ENCODE peak calls at places on chromosomes 1 and 21, in eight cellular contexts. T is A549, X is IMR-90, A is H1, V is WTC11, R is SK-N-SH, Z is HepG2, B is GM12878. K is an unnamed sample.

GRCh38 chr1:229318056-229318455 is 24.8 kb downstream of the CCSAP start:
- DNase-seq in B (no peak), A (no peak), R (no peak), Z (no peak), V (no peak), X (peak), T (no peak), K (no peak)

GRCh38 chr1:153629971-153630370 is 1.7 kb downstream of the S100A1 start:
- DNase-seq in X (no peak), R (no peak), Z (no peak), B (no peak), V (no peak), T (no peak), A (no peak), K (no peak)

GRCh38 chr1:206951318-206952105 is 5.2 kb upstream of the PIGR start:
- DNase-seq in X (no peak), R (no peak), A (no peak), Z (peak), T (peak), V (no peak), B (no peak), K (no peak)

GRCh38 chr21:43921979-43922945 is 57.2 kb downstream of the AGPAT3 start:
- DNase-seq in B (peak), A (no peak), R (no peak), Z (no peak), X (peak), T (no peak), V (no peak), K (peak)

GRCh38 chr1:218620956-218621355 is 275.8 kb downstream of the TGFB2 start:
- DNase-seq in X (peak), R (no peak), V (no peak), B (no peak), Z (peak), A (no peak), T (peak), K (no peak)

GRCh38 chr1:117093870-117094621 is 27.5 kb downstream of the TRIM45 start:
- DNase-seq in R (peak), A (no peak), X (peak), V (peak), T (peak), Z (no peak), B (no peak), K (peak)

GRCh38 chr1:91645031-91645430 is 144.4 kb downstream of the CDC7 start:
- DNase-seq in Z (no peak), X (peak), A (peak), T (no peak), V (peak), B (no peak), R (no peak), K (no peak)

GRCh38 chr1:229381234-229381633 is 38.4 kb upstream of the CCSAP start:
- DNase-seq in Z (no peak), R (no peak), X (no peak), V (peak), B (no peak), T (no peak), A (peak), K (no peak)

GRCh38 chr21:41204736-41205135 is 36.8 kb downstream of the BACE2 start:
- DNase-seq in Z (no peak), B (no peak), V (no peak), X (no peak), A (no peak), R (no peak), T (no peak), K (no peak)

GRCh38 chr1:58971629-58972140 is 187.8 kb upstream of the JUN start:
- DNase-seq in R (no peak), V (no peak), A (no peak), T (no peak), Z (peak), B (no peak), X (peak), K (no peak)

GRCh38 chr1:153688736-153689328 is 10.3 kb downstream of the NPR1 start:
- DNase-seq in A (no peak), T (no peak), B (no peak), V (no peak), Z (no peak), X (no peak), R (peak), K (no peak)

GRCh38 chr1:246569248-246570238 is 3.3 kb downstream of the CNST start:
- DNase-seq in Z (no peak), T (no peak), A (no peak), X (peak), B (no peak), V (no peak), R (no peak), K (peak)

GRCh38 chr1:57024855-57025254 is 59.0 kb upstream of the C8B start:
- DNase-seq in B (no peak), R (no peak), X (no peak), Z (no peak), T (no peak), A (no peak), V (no peak), K (no peak)

GRCh38 chr1:118783095-118783758 is 204.9 kb downstream of the TBX15 start:
- DNase-seq in R (no peak), V (no peak), A (no peak), T (no peak), Z (no peak), X (no peak), B (no peak), K (no peak)

GRCh38 chr1:227889863-227890405 is 57.8 kb downstream of the WNT9A start:
- DNase-seq in X (no peak), T (no peak), R (no peak), B (no peak), V (no peak), A (no peak), Z (no peak), K (no peak)

GRCh38 chr1:33893147-33893830 is 29.4 kb downstream of the HMGB4 start:
- DNase-seq in Z (no peak), X (peak), R (no peak), B (no peak), V (no peak), T (no peak), A (no peak), K (no peak)

GRCh38 chr1:224707849-224708725 is 92.0 kb downstream of the CNIH3 start:
- DNase-seq in Z (no peak), B (no peak), R (no peak), A (no peak), T (no peak), X (peak), V (no peak), K (no peak)

GRCh38 chr21:15221799-15222386 is 157.1 kb upstream of the NRIP1 start:
- DNase-seq in A (peak), R (no peak), Z (peak), X (peak), B (no peak), T (peak), V (peak), K (peak)

GRCh38 chr21:9839011-9839661 is 682.2 kb upstream of the TPTE start:
- DNase-seq in A (no peak), B (no peak), R (peak), V (no peak), T (no peak), Z (no peak), X (no peak), K (peak)

GRCh38 chr21:45317401-45318145 is 29.9 kb upstream of the POFUT2 start:
- DNase-seq in B (no peak), A (no peak), R (no peak), V (no peak), X (peak), T (no peak), Z (peak), K (no peak)

GRCh38 chr1:179129702-179130473 is 48.0 kb downstream of the TOR3A start:
- DNase-seq in B (peak), X (peak), A (no peak), T (no peak), Z (no peak), R (no peak), V (no peak), K (no peak)

GRCh38 chr1:7287013-7287412 is 484.1 kb upstream of the VAMP3 start:
- DNase-seq in T (no peak), V (no peak), B (no peak), Z (no peak), X (no peak), A (no peak), R (no peak), K (no peak)

GRCh38 chr1:1962752-1963151 is 40.8 kb downstream of the CFAP74 start:
- DNase-seq in V (no peak), B (no peak), A (no peak), X (no peak), T (no peak), R (no peak), Z (no peak), K (no peak)

GRCh38 chr21:35922618-35923017 is 137.7 kb downstream of the SETD4 start:
- DNase-seq in V (no peak), T (no peak), X (peak), Z (no peak), A (no peak), B (no peak), R (no peak), K (no peak)

GRCh38 chr1:198161718-198162090 is 4.9 kb downstream of the NEK7 start:
- DNase-seq in B (no peak), Z (no peak), A (no peak), X (no peak), V (no peak), R (no peak), T (no peak), K (no peak)

DNA sequence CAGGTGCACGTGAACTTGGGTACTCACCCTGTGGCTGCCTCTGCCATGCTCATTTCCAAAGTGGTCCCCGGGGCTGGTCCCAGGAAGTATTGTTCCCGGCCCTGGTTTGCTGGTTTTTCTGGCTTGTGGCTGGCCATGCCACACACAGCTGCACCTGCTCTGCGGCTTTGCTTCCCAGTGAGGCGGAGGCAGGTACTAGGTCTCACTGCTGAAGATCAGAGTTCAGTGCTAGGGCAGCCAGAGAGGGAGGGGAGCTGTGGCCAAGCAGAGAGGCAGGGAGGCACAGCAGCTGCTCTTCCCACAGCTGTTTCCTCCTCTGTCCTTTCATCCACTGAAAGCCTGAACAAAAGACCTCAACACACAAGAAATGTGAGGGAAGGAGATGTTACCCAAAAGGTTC is 30.5 kb downstream of the ENO1 start:
- DNase-seq in T (no peak), X (no peak), B (no peak), Z (no peak), R (no peak), V (no peak), A (no peak), K (no peak)
- TF ChIP-seq USF2 in T (no peak), X (no peak), B (no peak), Z (no peak), R (no peak), V (no peak), A (no peak), K (no peak)

DNA sequence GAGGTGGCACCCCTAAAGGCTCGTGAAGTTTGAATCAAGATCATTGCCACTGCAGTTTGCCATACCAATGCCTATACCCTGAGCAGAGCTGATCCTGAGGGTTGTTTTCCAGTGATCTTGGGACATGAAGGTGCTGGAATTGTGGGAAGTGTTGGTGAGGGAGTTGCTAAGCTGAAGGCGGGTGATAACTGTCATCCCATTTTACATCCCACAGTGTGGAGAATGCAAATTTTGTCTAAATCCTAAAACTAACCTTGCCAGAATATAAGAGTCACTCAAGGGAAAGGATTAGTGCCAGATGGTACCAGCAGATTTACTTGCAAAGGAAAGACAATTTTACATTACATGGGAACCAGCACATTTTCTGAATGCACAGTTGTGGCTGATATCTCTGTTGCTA is 78.6 kb downstream of the FMN2 start:
- DNase-seq in V (no peak), B (no peak), A (no peak), R (no peak), T (no peak), X (no peak), Z (no peak), K (no peak)
- TF ChIP-seq USF2 in V (no peak), B (no peak), A (no peak), R (no peak), T (no peak), X (no peak), Z (no peak), K (no peak)

GRCh38 chr1:110890474-110891196 is 17.7 kb downstream of the CD53 start:
- DNase-seq in B (no peak), X (no peak), T (no peak), Z (no peak), A (no peak), V (no peak), R (no peak), K (peak)
- TF ChIP-seq USF2 in B (no peak), X (no peak), T (no peak), Z (no peak), A (no peak), V (no peak), R (no peak), K (no peak)

DNA sequence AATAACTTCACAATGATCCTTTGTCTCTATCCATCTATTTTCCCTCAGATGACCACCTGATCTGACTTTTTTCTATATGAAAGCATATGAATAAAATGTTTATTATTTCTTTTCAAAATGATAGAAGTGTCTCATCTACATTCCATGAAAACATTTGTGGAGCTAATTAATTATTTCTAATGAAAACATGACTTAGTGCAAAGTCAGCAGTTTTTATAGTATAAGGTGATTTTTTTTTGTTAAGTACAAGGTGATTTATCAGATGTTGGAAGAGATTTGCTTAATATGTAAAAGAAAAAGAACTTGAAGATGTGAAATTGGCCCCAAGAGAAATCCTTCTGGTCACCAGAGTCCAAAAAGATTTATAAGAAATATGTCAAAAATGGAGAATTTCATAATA is 43.5 kb downstream of the PDPN start:
- DNase-seq in R (no peak), B (no peak), A (no peak), T (no peak), Z (no peak), V (no peak), X (no peak), K (no peak)
- TF ChIP-seq USF2 in R (no peak), B (no peak), A (no peak), T (no peak), Z (no peak), V (no peak), X (no peak), K (no peak)

GRCh38 chr21:32046191-32046590 is 173.4 kb downstream of the HUNK start:
- DNase-seq in R (no peak), A (no peak), B (no peak), V (no peak), Z (no peak), X (no peak), T (no peak), K (no peak)

GRCh38 chr21:32044205-32044874 is 171.5 kb downstream of the HUNK start:
- DNase-seq in R (no peak), Z (no peak), V (no peak), X (no peak), T (no peak), B (no peak), A (no peak), K (no peak)

GRCh38 chr21:32043458-32043857 is 170.6 kb downstream of the HUNK start:
- DNase-seq in X (no peak), B (no peak), A (no peak), T (no peak), V (no peak), R (no peak), Z (no peak), K (no peak)

DNA sequence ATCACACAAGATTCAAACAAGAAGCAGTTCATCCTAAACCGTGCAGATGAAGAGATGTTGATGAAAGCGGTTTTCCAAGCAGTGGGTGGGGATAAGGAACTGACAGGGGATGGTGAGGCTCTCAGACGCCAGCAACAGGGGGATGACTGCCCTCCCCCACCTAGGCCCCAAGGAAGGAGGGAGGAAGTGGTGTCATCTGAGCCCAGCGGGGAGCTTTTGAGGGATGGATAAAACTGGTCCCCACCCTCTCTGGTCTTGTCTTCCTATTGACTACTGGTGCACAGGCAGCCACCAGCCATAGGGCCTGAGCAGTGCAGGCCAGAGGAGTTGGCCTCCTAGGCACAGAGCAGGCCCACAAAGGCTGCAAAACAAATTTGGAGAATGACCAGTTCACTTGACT is 175.5 kb downstream of the HUNK start:
- DNase-seq in A (no peak), T (no peak), X (no peak), V (no peak), Z (no peak), B (no peak), R (no peak), K (no peak)
- TF ChIP-seq USF2 in A (no peak), T (no peak), X (no peak), V (no peak), Z (no peak), B (no peak), R (no peak), K (no peak)

DNA sequence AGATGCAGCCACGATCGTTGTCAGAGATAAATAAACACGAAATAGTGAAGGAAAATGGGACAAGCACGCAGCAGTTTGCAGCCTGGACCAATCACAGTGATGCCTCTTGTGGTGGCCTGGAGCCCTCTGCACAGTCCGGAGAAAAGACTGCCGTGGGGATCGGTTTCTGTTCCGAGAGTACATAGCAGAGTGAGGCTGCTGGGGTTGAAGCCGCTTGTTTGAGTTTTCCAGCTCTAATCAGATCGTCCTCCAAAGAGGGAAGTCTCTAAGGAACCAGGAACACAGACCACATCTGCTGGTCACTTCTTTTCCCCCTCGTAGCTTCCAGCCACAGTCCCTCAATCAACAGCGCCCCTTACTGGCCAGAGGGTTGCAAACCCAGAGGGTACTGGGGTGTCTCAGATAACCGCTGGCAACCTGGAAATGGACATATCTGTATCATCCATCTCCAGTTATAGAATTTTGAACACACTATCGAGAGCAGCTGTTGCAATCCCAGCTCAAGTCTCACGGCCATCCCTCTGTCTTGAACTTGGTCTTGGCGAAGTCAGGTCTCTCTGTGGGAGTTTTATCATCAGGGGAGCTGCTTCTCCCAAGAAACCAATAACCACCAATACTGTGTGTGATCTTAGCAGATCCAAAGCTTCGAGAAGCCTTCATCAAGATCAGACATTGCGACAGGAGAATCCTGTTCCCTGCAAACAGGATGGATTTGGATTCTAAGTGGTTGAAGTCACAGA is 57.4 kb downstream of the OLIG1 start:
- DNase-seq in X (peak), R (peak), A (no peak), B (peak), T (peak), Z (peak), V (peak), K (peak)
- TF ChIP-seq USF2 in X (no peak), R (no peak), A (no peak), B (no peak), T (no peak), Z (no peak), V (no peak), K (no peak)

GRCh38 chr1:64077281-64077940 is 126.0 kb upstream of the UBE2U start:
- DNase-seq in Z (no peak), A (no peak), X (no peak), R (no peak), V (no peak), B (no peak), T (no peak), K (no peak)
- TF ChIP-seq USF2 in Z (no peak), A (no peak), X (no peak), R (no peak), V (no peak), B (no peak), T (no peak), K (no peak)

K was measured in K562.